ENCODE peak calls at places on chromosomes 2 and 18, in nine cellular contexts. One of them, this sample, is unnamed.

GRCh38 chr2:197559656-197560055 is 43.8 kb downstream of the MOB4 start:
- DNase-seq in choroid plexus epithelial cell: no peak
- DNase-seq in GM12865: no peak
- DNase-seq in RWPE1: no peak
- DNase-seq in pancreas: no peak
- DNase-seq in cardiac fibroblast: no peak
- DNase-seq in colonic mucosa: no peak
- DNase-seq in suprapubic skin: no peak
- DNase-seq in fibroblast of lung: no peak
- DNase-seq in this sample: no peak

GRCh38 chr18:79572093-79572780 is 107.4 kb upstream of the CTDP1 start:
- DNase-seq in choroid plexus epithelial cell: no peak
- DNase-seq in fibroblast of lung: no peak
- DNase-seq in pancreas: peak
- DNase-seq in cardiac fibroblast: no peak
- DNase-seq in suprapubic skin: no peak
- DNase-seq in GM12865: no peak
- DNase-seq in colonic mucosa: no peak
- DNase-seq in RWPE1: no peak
- DNase-seq in this sample: no peak

GRCh38 chr2:1455466-1455865 is 42.2 kb downstream of the TPO start:
- DNase-seq in GM12865: no peak
- DNase-seq in cardiac fibroblast: peak
- DNase-seq in pancreas: no peak
- DNase-seq in fibroblast of lung: no peak
- DNase-seq in choroid plexus epithelial cell: peak
- DNase-seq in RWPE1: no peak
- DNase-seq in colonic mucosa: no peak
- DNase-seq in suprapubic skin: no peak
- DNase-seq in this sample: no peak

GRCh38 chr18:54387631-54388030 is 29.9 kb downstream of the C18orf54 start:
- DNase-seq in fibroblast of lung: no peak
- DNase-seq in pancreas: no peak
- DNase-seq in colonic mucosa: no peak
- DNase-seq in RWPE1: no peak
- DNase-seq in choroid plexus epithelial cell: no peak
- DNase-seq in cardiac fibroblast: peak
- DNase-seq in GM12865: no peak
- DNase-seq in suprapubic skin: no peak
- DNase-seq in this sample: no peak

GRCh38 chr18:74733592-74733991 is 135.9 kb downstream of the ZNF407 start:
- DNase-seq in RWPE1: no peak
- DNase-seq in pancreas: no peak
- DNase-seq in choroid plexus epithelial cell: no peak
- DNase-seq in GM12865: no peak
- DNase-seq in suprapubic skin: no peak
- DNase-seq in fibroblast of lung: no peak
- DNase-seq in cardiac fibroblast: no peak
- DNase-seq in colonic mucosa: no peak
- DNase-seq in this sample: no peak

GRCh38 chr2:11618708-11619062 is 51.3 kb downstream of the NTSR2 start:
- DNase-seq in RWPE1: no peak
- DNase-seq in choroid plexus epithelial cell: no peak
- DNase-seq in colonic mucosa: no peak
- DNase-seq in pancreas: no peak
- DNase-seq in GM12865: no peak
- DNase-seq in suprapubic skin: no peak
- DNase-seq in cardiac fibroblast: no peak
- DNase-seq in fibroblast of lung: no peak
- DNase-seq in this sample: no peak

GRCh38 chr2:230968921-230969672 is 26.8 kb upstream of the SPATA3 start:
- DNase-seq in choroid plexus epithelial cell: no peak
- DNase-seq in colonic mucosa: no peak
- DNase-seq in fibroblast of lung: no peak
- DNase-seq in cardiac fibroblast: no peak
- DNase-seq in pancreas: no peak
- DNase-seq in suprapubic skin: no peak
- DNase-seq in GM12865: peak
- DNase-seq in RWPE1: no peak
- DNase-seq in this sample: no peak

GRCh38 chr2:197556456-197556855 is 40.6 kb downstream of the MOB4 start:
- DNase-seq in suprapubic skin: no peak
- DNase-seq in fibroblast of lung: peak
- DNase-seq in colonic mucosa: no peak
- DNase-seq in GM12865: no peak
- DNase-seq in pancreas: no peak
- DNase-seq in choroid plexus epithelial cell: peak
- DNase-seq in RWPE1: no peak
- DNase-seq in cardiac fibroblast: peak
- DNase-seq in this sample: no peak

GRCh38 chr2:68789603-68790002 is 55.0 kb downstream of the ARHGAP25 start:
- DNase-seq in fibroblast of lung: no peak
- DNase-seq in colonic mucosa: no peak
- DNase-seq in cardiac fibroblast: no peak
- DNase-seq in RWPE1: no peak
- DNase-seq in suprapubic skin: no peak
- DNase-seq in choroid plexus epithelial cell: no peak
- DNase-seq in GM12865: peak
- DNase-seq in pancreas: no peak
- DNase-seq in this sample: peak

GRCh38 chr2:231571810-231572209 is 20.9 kb upstream of the TEX44 start:
- DNase-seq in RWPE1: no peak
- DNase-seq in fibroblast of lung: no peak
- DNase-seq in suprapubic skin: no peak
- DNase-seq in colonic mucosa: no peak
- DNase-seq in GM12865: no peak
- DNase-seq in choroid plexus epithelial cell: no peak
- DNase-seq in pancreas: no peak
- DNase-seq in cardiac fibroblast: no peak
- DNase-seq in this sample: no peak

GRCh38 chr2:227932001-227932400 is 60.6 kb downstream of the DAW1 start:
- DNase-seq in fibroblast of lung: no peak
- DNase-seq in choroid plexus epithelial cell: no peak
- DNase-seq in RWPE1: no peak
- DNase-seq in cardiac fibroblast: no peak
- DNase-seq in pancreas: no peak
- DNase-seq in colonic mucosa: no peak
- DNase-seq in GM12865: peak
- DNase-seq in suprapubic skin: no peak
- DNase-seq in this sample: no peak

GRCh38 chr2:227933891-227934290 is 62.5 kb downstream of the DAW1 start:
- DNase-seq in RWPE1: no peak
- DNase-seq in cardiac fibroblast: peak
- DNase-seq in colonic mucosa: no peak
- DNase-seq in GM12865: no peak
- DNase-seq in choroid plexus epithelial cell: no peak
- DNase-seq in fibroblast of lung: no peak
- DNase-seq in pancreas: no peak
- DNase-seq in suprapubic skin: no peak
- DNase-seq in this sample: no peak

DNA sequence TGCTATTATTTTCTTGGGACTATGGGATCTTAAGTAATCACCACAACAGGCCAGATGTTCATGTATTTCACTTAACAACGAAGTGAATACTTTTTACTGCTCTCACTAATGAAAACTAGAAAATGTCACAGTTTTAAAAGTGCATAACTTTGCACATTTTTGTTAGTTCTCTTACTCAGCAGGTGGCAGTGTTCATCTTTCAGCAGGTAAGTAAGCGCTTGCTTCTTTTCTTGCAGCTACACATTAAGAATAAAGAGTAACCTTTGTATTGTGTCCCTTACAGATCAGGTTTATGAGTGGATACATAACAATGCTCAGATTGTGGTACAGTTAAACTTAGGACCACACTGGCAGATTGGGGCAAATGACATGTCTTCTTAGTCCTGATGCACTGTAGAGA is 61.0 kb downstream of the DAW1 start:
- DNase-seq in colonic mucosa: no peak
- DNase-seq in GM12865: no peak
- DNase-seq in fibroblast of lung: no peak
- DNase-seq in pancreas: no peak
- DNase-seq in suprapubic skin: no peak
- DNase-seq in cardiac fibroblast: no peak
- DNase-seq in choroid plexus epithelial cell: no peak
- DNase-seq in RWPE1: no peak
- DNase-seq in this sample: no peak
- TF ChIP-seq CTCF in colonic mucosa: no peak
- TF ChIP-seq CTCF in GM12865: no peak
- TF ChIP-seq CTCF in fibroblast of lung: no peak
- TF ChIP-seq CTCF in pancreas: no peak
- TF ChIP-seq CTCF in suprapubic skin: no peak
- TF ChIP-seq CTCF in cardiac fibroblast: no peak
- TF ChIP-seq CTCF in choroid plexus epithelial cell: no peak
- TF ChIP-seq CTCF in RWPE1: no peak
- TF ChIP-seq CTCF in this sample: no peak

DNA sequence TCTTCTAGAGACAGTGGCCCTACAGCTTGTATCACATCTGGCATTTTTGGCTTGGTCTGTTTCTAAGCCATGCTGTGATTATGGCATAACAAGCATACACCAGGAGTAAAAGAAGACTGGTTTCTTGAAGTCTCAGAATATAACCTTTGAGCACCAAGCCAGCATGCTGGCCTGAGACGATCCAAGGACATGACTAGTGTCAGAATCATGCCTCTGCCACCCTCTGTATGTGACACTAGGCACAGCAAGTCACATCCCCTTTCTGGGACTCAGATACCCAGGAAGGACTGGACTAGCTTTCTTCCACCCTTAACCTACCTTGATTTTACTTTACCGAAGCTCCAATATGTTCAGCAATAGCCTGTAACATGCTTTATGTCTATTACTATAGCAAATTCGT is 345.5 kb downstream of the SETBP1 start:
- DNase-seq in GM12865: peak
- DNase-seq in fibroblast of lung: no peak
- DNase-seq in cardiac fibroblast: no peak
- DNase-seq in choroid plexus epithelial cell: no peak
- DNase-seq in RWPE1: no peak
- DNase-seq in colonic mucosa: no peak
- DNase-seq in pancreas: no peak
- DNase-seq in suprapubic skin: no peak
- DNase-seq in this sample: no peak
- TF ChIP-seq CTCF in GM12865: peak
- TF ChIP-seq CTCF in fibroblast of lung: no peak
- TF ChIP-seq CTCF in cardiac fibroblast: no peak
- TF ChIP-seq CTCF in choroid plexus epithelial cell: no peak
- TF ChIP-seq CTCF in RWPE1: no peak
- TF ChIP-seq CTCF in colonic mucosa: no peak
- TF ChIP-seq CTCF in pancreas: no peak
- TF ChIP-seq CTCF in suprapubic skin: no peak
- TF ChIP-seq CTCF in this sample: no peak

GRCh38 chr2:201279079-201279478 is 18.7 kb downstream of the CASP8 start:
- DNase-seq in fibroblast of lung: no peak
- DNase-seq in pancreas: no peak
- DNase-seq in suprapubic skin: no peak
- DNase-seq in choroid plexus epithelial cell: no peak
- DNase-seq in cardiac fibroblast: no peak
- DNase-seq in RWPE1: no peak
- DNase-seq in GM12865: no peak
- DNase-seq in colonic mucosa: no peak
- DNase-seq in this sample: no peak

GRCh38 chr2:201275069-201275468 is 14.7 kb downstream of the CASP8 start:
- DNase-seq in colonic mucosa: no peak
- DNase-seq in GM12865: no peak
- DNase-seq in cardiac fibroblast: no peak
- DNase-seq in RWPE1: no peak
- DNase-seq in choroid plexus epithelial cell: no peak
- DNase-seq in pancreas: no peak
- DNase-seq in suprapubic skin: no peak
- DNase-seq in fibroblast of lung: no peak
- DNase-seq in this sample: no peak

GRCh38 chr2:201273330-201273983 is 13.1 kb downstream of the CASP8 start:
- DNase-seq in RWPE1: no peak
- DNase-seq in suprapubic skin: no peak
- DNase-seq in fibroblast of lung: no peak
- DNase-seq in colonic mucosa: no peak
- DNase-seq in choroid plexus epithelial cell: no peak
- DNase-seq in GM12865: no peak
- DNase-seq in cardiac fibroblast: no peak
- DNase-seq in pancreas: no peak
- DNase-seq in this sample: no peak

GRCh38 chr2:201276511-201276910 is 16.2 kb downstream of the CASP8 start:
- DNase-seq in pancreas: no peak
- DNase-seq in choroid plexus epithelial cell: no peak
- DNase-seq in colonic mucosa: no peak
- DNase-seq in fibroblast of lung: no peak
- DNase-seq in suprapubic skin: no peak
- DNase-seq in RWPE1: no peak
- DNase-seq in GM12865: no peak
- DNase-seq in cardiac fibroblast: no peak
- DNase-seq in this sample: no peak

GRCh38 chr2:201275991-201276390 is 15.7 kb downstream of the CASP8 start:
- DNase-seq in suprapubic skin: no peak
- DNase-seq in pancreas: no peak
- DNase-seq in GM12865: no peak
- DNase-seq in fibroblast of lung: no peak
- DNase-seq in choroid plexus epithelial cell: no peak
- DNase-seq in cardiac fibroblast: no peak
- DNase-seq in colonic mucosa: no peak
- DNase-seq in RWPE1: no peak
- DNase-seq in this sample: no peak
- TF ChIP-seq CTCF in suprapubic skin: no peak
- TF ChIP-seq CTCF in pancreas: no peak
- TF ChIP-seq CTCF in GM12865: no peak
- TF ChIP-seq CTCF in fibroblast of lung: peak
- TF ChIP-seq CTCF in choroid plexus epithelial cell: peak
- TF ChIP-seq CTCF in cardiac fibroblast: no peak
- TF ChIP-seq CTCF in colonic mucosa: no peak
- TF ChIP-seq CTCF in RWPE1: no peak
- TF ChIP-seq CTCF in this sample: no peak

DNA sequence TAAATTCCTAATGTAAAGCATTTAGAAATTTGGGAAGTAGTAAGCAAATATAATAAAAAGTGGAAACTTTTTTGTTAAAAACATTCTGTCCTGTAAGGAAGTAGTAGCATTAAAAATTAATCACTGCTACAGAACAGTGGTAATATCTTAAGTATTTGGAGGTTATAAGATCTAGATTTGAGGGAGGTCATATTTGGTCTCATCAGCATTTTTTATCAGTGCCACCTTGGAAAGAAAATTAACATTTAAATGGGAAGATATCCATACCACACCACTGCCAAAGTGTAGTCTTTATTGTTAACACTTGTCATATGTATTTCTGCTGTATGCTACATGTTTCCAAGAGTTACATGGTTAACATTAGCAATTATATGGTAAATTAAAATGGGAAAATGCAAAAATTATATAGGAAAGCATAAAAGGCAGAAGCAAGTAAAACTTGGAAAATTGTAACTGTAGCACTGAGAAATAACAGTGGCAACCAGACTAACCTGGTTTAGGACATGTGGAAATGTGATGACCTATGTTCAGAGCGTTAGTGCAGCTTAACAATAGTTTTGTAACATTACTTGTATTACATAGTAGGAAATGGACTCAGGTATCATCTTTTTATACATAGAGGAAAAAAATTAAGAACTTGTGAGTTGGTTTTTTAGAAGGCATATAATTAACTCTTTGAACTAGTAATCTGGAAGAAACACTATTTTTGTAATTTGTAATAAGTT is 47.2 kb downstream of the CLIP4 start:
- DNase-seq in cardiac fibroblast: no peak
- DNase-seq in colonic mucosa: no peak
- DNase-seq in choroid plexus epithelial cell: no peak
- DNase-seq in GM12865: no peak
- DNase-seq in pancreas: no peak
- DNase-seq in fibroblast of lung: no peak
- DNase-seq in RWPE1: no peak
- DNase-seq in suprapubic skin: no peak
- DNase-seq in this sample: no peak
- TF ChIP-seq CTCF in cardiac fibroblast: no peak
- TF ChIP-seq CTCF in colonic mucosa: no peak
- TF ChIP-seq CTCF in choroid plexus epithelial cell: no peak
- TF ChIP-seq CTCF in GM12865: no peak
- TF ChIP-seq CTCF in pancreas: no peak
- TF ChIP-seq CTCF in fibroblast of lung: no peak
- TF ChIP-seq CTCF in RWPE1: no peak
- TF ChIP-seq CTCF in suprapubic skin: no peak
- TF ChIP-seq CTCF in this sample: no peak